ENCODE peak calls at places on chromosomes 2 and 18, in four cellular contexts. X, J, F and P are unnamed samples.

GRCh38 chr2:35741556-35741955 is 614.0 kb upstream of the CRIM1 start:
- DNase-seq in X (no peak), J (no peak), F (no peak), P (no peak)

GRCh38 chr2:30332791-30333453 is 101.6 kb downstream of the LBH start:
- DNase-seq in X (no peak), F (no peak), J (no peak), P (no peak)

GRCh38 chr2:63064197-63064596 is 13.6 kb downstream of the OTX1 start:
- DNase-seq in F (no peak), J (no peak), X (no peak), P (no peak)

GRCh38 chr2:46481541-46482193 is 2.3 kb downstream of the TMEM247 start:
- DNase-seq in X (peak), F (peak), J (no peak), P (peak)

GRCh38 chr2:216632952-216633615 is at the start of gene IGFBP2:
- DNase-seq in F (no peak), J (peak), X (peak), P (peak)

GRCh38 chr2:50126845-50127244 is 905.1 kb downstream of the NRXN1 start:
- DNase-seq in F (no peak), J (no peak), X (no peak), P (no peak)

GRCh38 chr18:79570266-79571201 is 109.1 kb upstream of the CTDP1 start:
- DNase-seq in X (no peak), J (peak), F (peak), P (peak)

GRCh38 chr2:121356058-121356640 is 71.1 kb upstream of the TFCP2L1 start:
- DNase-seq in J (peak), X (peak), F (peak), P (peak)

GRCh38 chr2:180374502-180375281 is 367.6 kb upstream of the CWC22 start:
- DNase-seq in J (no peak), F (no peak), X (no peak), P (no peak)

GRCh38 chr2:106192752-106193490 is 1.2 kb downstream of the UXS1 start:
- DNase-seq in F (peak), J (peak), X (peak), P (peak)

GRCh38 chr2:203871371-203871983 is 3.9 kb downstream of the CTLA4 start:
- DNase-seq in J (no peak), X (no peak), F (no peak), P (no peak)

GRCh38 chr2:151337643-151338042 is 19.7 kb upstream of the TNFAIP6 start:
- DNase-seq in X (no peak), F (peak), J (no peak), P (no peak)

GRCh38 chr2:240965905-240966456 is 32.4 kb upstream of the SNED1 start:
- DNase-seq in X (no peak), F (no peak), J (no peak), P (no peak)

GRCh38 chr18:23528580-23529472 is 25.5 kb downstream of the RMC1 start:
- DNase-seq in J (peak), F (peak), X (no peak), P (peak)

GRCh38 chr2:179857236-179857635 is 4.2 kb downstream of the ZNF385B start:
- DNase-seq in F (no peak), J (no peak), X (no peak), P (no peak)

GRCh38 chr2:34997779-34998178 is 1357.8 kb upstream of the CRIM1 start:
- DNase-seq in F (no peak), J (no peak), X (no peak), P (no peak)

GRCh38 chr2:9973691-9974090 is 22.2 kb downstream of the GRHL1 start:
- DNase-seq in F (no peak), J (no peak), X (no peak), P (peak)

GRCh38 chr2:127820080-127820668 is 9.2 kb upstream of the WDR33 start:
- DNase-seq in X (no peak), F (peak), J (no peak), P (peak)

GRCh38 chr2:104768694-104769093 is 85.2 kb upstream of the POU3F3 start:
- DNase-seq in X (no peak), F (no peak), J (no peak), P (peak)

GRCh38 chr2:128311216-128311754 is 7.4 kb downstream of the HS6ST1 start:
- DNase-seq in J (no peak), X (no peak), F (no peak), P (no peak)

GRCh38 chr2:148813603-148814065 is 61.4 kb upstream of the KIF5C start:
- DNase-seq in F (no peak), J (peak), X (no peak), P (no peak)
- H3K4me3 ChIP-seq in F (no peak), J (no peak), X (no peak), P (no peak)

DNA sequence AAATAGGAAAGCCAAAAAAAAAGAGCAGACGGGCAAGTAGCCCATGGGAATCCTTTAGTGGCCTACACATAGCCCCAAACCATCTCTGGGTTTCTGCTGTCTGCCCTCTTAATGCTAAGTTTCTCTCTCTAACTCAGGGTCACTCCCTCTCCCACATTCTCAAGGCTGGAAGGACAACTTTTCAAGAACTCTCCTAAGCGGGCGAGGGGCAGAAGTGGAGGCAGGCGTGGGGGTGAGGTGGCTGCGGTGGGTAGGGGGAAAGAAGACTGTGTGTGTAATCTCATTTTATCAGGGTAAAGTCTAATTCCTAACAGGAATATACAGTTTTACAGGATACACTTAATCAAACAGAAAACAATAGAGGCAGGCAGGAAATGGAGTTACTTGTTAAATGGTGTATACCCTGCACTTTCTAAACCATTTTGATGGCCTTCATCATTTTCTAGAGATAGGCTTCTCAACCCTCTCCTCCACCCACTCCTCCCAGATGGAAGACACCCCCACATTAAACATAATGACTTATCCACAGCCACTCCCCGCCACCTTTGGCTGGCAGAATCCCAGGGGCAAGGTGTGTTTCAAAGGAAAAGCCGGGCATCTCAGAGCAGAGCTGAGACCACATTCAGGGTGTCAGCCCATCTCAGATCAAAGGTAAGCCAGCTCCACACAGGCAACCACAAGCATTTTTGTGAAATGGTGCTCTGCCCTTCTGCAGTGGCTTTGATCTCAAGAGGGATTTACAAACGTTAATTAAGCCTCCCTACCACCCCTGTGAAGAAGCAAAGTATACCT is 6.8 kb downstream of the SMAD7 start:
- DNase-seq in F (no peak), X (no peak), J (peak), P (no peak)
- H3K4me3 ChIP-seq in F (no peak), X (peak), J (no peak), P (peak)

GRCh38 chr2:234733093-234733489 is 218.7 kb upstream of the SH3BP4 start:
- DNase-seq in X (no peak), F (no peak), J (no peak), P (no peak)

GRCh38 chr2:234735829-234736228 is 216.0 kb upstream of the SH3BP4 start:
- DNase-seq in F (no peak), J (no peak), X (no peak), P (no peak)

GRCh38 chr2:234733795-234734600 is 217.8 kb upstream of the SH3BP4 start:
- DNase-seq in J (no peak), X (no peak), F (no peak), P (no peak)

GRCh38 chr2:234741976-234742375 is 209.8 kb upstream of the SH3BP4 start:
- DNase-seq in F (peak), J (no peak), X (no peak), P (peak)

DNA sequence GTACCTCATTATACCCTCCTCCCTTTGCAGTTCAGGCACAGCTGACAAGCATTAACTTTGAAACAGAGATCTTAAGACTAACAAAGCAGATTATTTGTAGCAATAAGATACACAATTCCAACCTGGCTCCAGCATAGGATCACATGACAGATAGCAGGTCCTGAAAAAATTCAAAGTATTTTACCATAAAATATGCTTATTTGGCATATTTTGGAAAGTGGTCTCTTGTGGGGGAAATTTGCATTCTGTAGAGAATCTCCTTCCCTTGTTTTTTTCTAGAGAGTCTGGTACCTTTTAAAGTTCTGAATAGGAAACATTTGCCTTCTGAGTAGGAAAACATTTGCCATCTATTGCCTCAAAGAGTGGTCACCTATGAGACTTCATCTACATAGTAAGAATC is 212.8 kb upstream of the SH3BP4 start:
- DNase-seq in X (no peak), J (no peak), F (no peak), P (no peak)
- H3K4me3 ChIP-seq in X (no peak), J (no peak), F (no peak), P (no peak)

GRCh38 chr2:183088061-183088460 is 9.5 kb downstream of the DUSP19 start:
- DNase-seq in J (no peak), F (no peak), X (no peak), P (no peak)

GRCh38 chr2:183091954-183092345 is 13.4 kb downstream of the DUSP19 start:
- DNase-seq in X (no peak), J (no peak), F (no peak), P (no peak)

GRCh38 chr2:183093857-183094657 is 15.5 kb downstream of the DUSP19 start:
- DNase-seq in F (peak), J (no peak), X (no peak), P (peak)

GRCh38 chr2:183091318-183091953 is 12.9 kb downstream of the DUSP19 start:
- DNase-seq in F (no peak), J (no peak), X (no peak), P (no peak)

DNA sequence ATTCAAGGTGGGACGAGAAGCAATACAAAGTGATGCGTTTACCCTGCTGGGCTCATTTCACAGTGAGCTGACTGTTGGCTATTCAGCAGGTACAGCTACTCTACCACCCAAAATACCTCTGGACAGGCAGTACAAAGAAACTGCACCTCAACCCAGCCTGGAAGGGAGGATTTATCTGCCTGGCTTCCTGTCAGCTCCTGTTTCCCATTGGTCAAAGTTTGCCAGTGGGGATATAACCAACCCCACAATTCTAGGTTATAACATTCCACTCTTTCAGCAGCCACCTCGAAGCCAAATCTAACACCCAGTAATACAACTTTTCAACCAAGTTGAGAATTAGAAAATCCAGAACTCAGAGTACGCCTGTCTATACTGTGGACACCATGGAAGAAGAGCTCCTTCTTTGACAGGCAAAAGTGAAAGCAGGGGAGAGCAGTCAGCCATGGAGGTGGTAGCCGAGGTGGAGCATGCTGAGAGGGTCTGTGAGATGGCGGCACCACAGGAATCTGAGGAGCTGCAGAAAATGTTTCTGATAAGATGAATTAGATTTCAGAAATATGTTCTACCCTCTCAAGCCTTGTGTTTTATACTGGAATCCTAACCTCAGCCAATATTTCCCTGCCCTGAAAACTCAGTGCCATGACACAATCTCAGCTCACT is 10.8 kb downstream of the DUSP19 start:
- DNase-seq in X (no peak), J (no peak), F (no peak), P (no peak)
- H3K4me3 ChIP-seq in X (no peak), J (no peak), F (no peak), P (no peak)

DNA sequence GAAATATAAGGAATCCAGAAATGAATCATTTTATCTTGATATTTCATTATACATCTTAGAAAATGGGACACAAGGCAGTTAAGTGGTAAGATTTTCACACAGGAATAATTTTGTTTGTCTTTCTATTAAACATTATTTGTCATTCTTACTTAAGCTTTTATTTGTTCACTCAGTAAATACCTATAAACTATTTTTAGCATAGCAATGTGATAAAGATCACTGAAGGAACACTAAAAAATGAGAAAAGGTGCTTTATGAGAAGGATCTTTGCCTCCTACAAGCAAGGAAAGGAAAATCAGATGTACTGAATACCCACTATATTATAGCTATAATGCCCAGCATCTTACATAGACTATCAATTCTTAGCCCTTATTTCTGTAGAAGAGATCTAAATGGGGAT is 176.2 kb upstream of the NYAP2 start:
- DNase-seq in X (no peak), J (no peak), F (no peak), P (no peak)
- H3K4me3 ChIP-seq in X (no peak), J (no peak), F (no peak), P (no peak)

GRCh38 chr18:10391506-10391905 is 62.9 kb upstream of the APCDD1 start:
- DNase-seq in J (no peak), F (no peak), X (no peak), P (no peak)
- H3K4me3 ChIP-seq in J (no peak), F (no peak), X (no peak), P (no peak)

DNA sequence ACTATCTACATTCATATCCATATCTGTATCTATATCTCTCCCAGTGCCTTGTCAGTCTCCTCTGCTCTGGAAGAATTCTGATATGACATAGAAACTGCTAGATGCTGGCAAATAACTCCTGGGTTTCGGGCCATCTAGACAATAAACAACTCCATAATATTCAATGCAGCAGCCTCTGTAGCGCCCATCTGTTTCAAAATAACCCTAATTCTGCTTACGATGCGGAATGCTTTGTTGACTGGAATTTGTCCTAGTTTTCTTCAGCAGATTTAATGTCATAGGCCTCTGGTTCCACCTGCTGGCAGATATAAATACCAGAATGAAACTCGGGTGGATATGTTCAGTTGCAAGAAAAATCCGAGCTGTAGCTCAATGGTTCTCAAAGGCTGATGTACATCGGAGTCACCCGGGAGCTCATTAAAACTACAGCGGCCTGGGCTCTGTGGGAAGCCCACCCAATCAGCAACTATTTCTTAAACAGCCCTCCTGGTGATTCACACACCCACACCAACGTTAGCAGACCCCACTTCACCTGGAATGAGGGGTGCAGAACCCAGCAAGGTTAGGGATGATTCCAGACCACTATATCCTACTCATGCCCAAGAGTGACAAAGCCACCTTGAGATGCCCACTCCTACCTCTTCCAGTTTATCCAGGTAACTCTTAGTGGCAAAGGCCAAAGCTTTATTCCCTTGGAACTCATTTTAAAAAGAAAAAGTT is 149.5 kb downstream of the RHBDD1 start:
- DNase-seq in X (peak), F (peak), J (peak), P (peak)
- H3K4me3 ChIP-seq in X (no peak), F (no peak), J (no peak), P (no peak)

GRCh38 chr2:219662566-219662965 is 35.1 kb downstream of the SLC4A3 start:
- DNase-seq in J (no peak), F (no peak), X (no peak), P (peak)

GRCh38 chr2:219663116-219663762 is 35.8 kb downstream of the SLC4A3 start:
- DNase-seq in J (no peak), X (no peak), F (no peak), P (no peak)

GRCh38 chr2:219665926-219666325 is 38.5 kb downstream of the SLC4A3 start:
- DNase-seq in F (no peak), J (no peak), X (no peak), P (no peak)

GRCh38 chr2:219664958-219665357 is 37.5 kb downstream of the SLC4A3 start:
- DNase-seq in F (peak), J (no peak), X (no peak), P (peak)

GRCh38 chr2:219664041-219664440 is 36.6 kb downstream of the SLC4A3 start:
- DNase-seq in X (no peak), F (no peak), J (no peak), P (no peak)
- H3K4me3 ChIP-seq in X (no peak), F (no peak), J (no peak), P (no peak)

GRCh38 chr18:57793630-57793986 is 9.5 kb downstream of the ATP8B1 start:
- DNase-seq in X (no peak), J (no peak), F (no peak), P (no peak)
- H3K4me3 ChIP-seq in X (no peak), J (no peak), F (no peak), P (no peak)